ENCODE peak calls at places on chromosome 5, in six cellular contexts. Q is SJSA1; Y is GM10248; O is EL; Z is lung microvascular endothelial cell; I is activated gamma-delta T cell treated with anti-CD3 and anti-CD28 coated beads, Interleukin-2, amount 50 U/mL, for 16 hours. P is an unnamed sample.

GRCh38 chr5:95955996-95956899 is 5.4 kb downstream of the ELL2 start:
- DNase-seq in Z (no peak), I (no peak), Q (no peak), O (peak), Y (no peak), P (no peak)

GRCh38 chr5:15249152-15249551 is 250.8 kb upstream of the FBXL7 start:
- DNase-seq in Y (no peak), Q (no peak), Z (peak), O (peak), I (no peak), P (no peak)

GRCh38 chr5:16936150-16937022 is at the start of gene MYO10:
- DNase-seq in I (peak), O (peak), Z (peak), Y (peak), Q (peak), P (peak)

GRCh38 chr5:64666058-64666457 is 24.2 kb upstream of the SHISAL2B start:
- DNase-seq in Y (no peak), O (peak), I (no peak), Z (no peak), Q (no peak), P (no peak)

GRCh38 chr5:107672212-107673105 is 1.7 kb upstream of the EFNA5 start:
- DNase-seq in I (no peak), Q (peak), Y (peak), Z (peak), O (peak), P (peak)

GRCh38 chr5:73387630-73388370 is 60.8 kb downstream of the FOXD1 start:
- DNase-seq in Y (peak), Q (no peak), I (peak), O (no peak), Z (no peak), P (no peak)

GRCh38 chr5:88269222-88269771 is 652 bp upstream of the TMEM161B start:
- DNase-seq in O (peak), Z (peak), Q (no peak), I (peak), Y (no peak), P (peak)

GRCh38 chr5:66779535-66779934 is 183.3 kb downstream of the MAST4 start:
- DNase-seq in Y (no peak), Q (no peak), I (no peak), O (no peak), Z (no peak), P (no peak)

GRCh38 chr5:80245986-80246781 is 9.7 kb downstream of the SERINC5 start:
- DNase-seq in Z (peak), I (no peak), Y (no peak), O (no peak), Q (no peak), P (no peak)

GRCh38 chr5:171968512-171968911 is 37.9 kb downstream of the FBXW11 start:
- DNase-seq in Z (no peak), Q (no peak), I (no peak), O (no peak), Y (no peak), P (no peak)

P was measured in natural killer cell.